ENCODE peak calls at places on chromosomes 6 and 20, in six cellular contexts. I is stomach, C is IMR-90, S is adrenal gland, J is A549, N is mesendoderm. G is an unnamed sample.

GRCh38 chr6:56483929-56484328 is 158.8 kb downstream of the DST start:
- DNase-seq in I (no peak), C (peak; percentile 86), S (no peak), J (no peak), N (no peak), G (no peak)

GRCh38 chr6:137223370-137224131 is 4.4 kb upstream of the IFNGR1 start:
- DNase-seq in I (peak; percentile 71), C (peak; percentile 70), S (peak; percentile 81), J (no peak), N (no peak), G (no peak)

GRCh38 chr6:129773304-129773703 is 63.3 kb upstream of the ARHGAP18 start:
- DNase-seq in I (no peak), C (no peak), S (no peak), J (no peak), N (no peak), G (no peak)

GRCh38 chr6:157823001-157823522 is at the start of gene SNX9:
- DNase-seq in I (peak; percentile 84), C (peak; percentile 72), S (peak; percentile 83), J (peak; percentile 38), N (peak; percentile 88), G (peak; percentile 94)

GRCh38 chr20:2485662-2486061 is 15.1 kb upstream of the SNRPB start:
- DNase-seq in I (no peak), C (no peak), S (no peak), J (no peak), N (no peak), G (no peak)

GRCh38 chr20:34874094-34874654 is 1.5 kb upstream of the GGT7 start:
- DNase-seq in I (peak; percentile 86), C (peak; percentile 87), S (peak; percentile 88), J (peak; percentile 87), N (peak; percentile 92), G (peak; percentile 89)

GRCh38 chr6:286681-287499 is 5.4 kb upstream of the DUSP22 start:
- DNase-seq in I (no peak), C (no peak), S (no peak), J (no peak), N (no peak), G (no peak)

GRCh38 chr6:167750956-167751358 is 75.8 kb upstream of the AFDN start:
- DNase-seq in I (peak; percentile 95), C (no peak), S (peak; percentile 75), J (no peak), N (peak; percentile 98), G (peak; percentile 82)

GRCh38 chr6:113047932-113048331 is 700.8 kb downstream of the RFPL4B start:
- DNase-seq in I (no peak), C (no peak), S (no peak), J (no peak), N (no peak), G (no peak)

GRCh38 chr6:1596088-1596852 is 13.4 kb upstream of the FOXC1 start:
- DNase-seq in I (peak; percentile 69), C (peak; percentile 45), S (peak; percentile 61), J (no peak), N (peak; percentile 80), G (peak; percentile 80)

GRCh38 chr6:164275773-164276172 is 861.3 kb downstream of the QKI start:
- DNase-seq in I (no peak), C (no peak), S (no peak), J (no peak), N (no peak), G (no peak)

GRCh38 chr6:108728826-108729225 is 119.4 kb upstream of the ARMC2 start:
- DNase-seq in I (no peak), C (no peak), S (no peak), J (no peak), N (no peak), G (peak; percentile 65)

GRCh38 chr20:45994761-45995160 is 13.9 kb upstream of the MMP9 start:
- DNase-seq in I (no peak), C (no peak), S (no peak), J (no peak), N (no peak), G (no peak)

GRCh38 chr20:24148372-24148771 is 159.8 kb upstream of the GGTLC1 start:
- DNase-seq in I (no peak), C (no peak), S (no peak), J (no peak), N (no peak), G (no peak)

GRCh38 chr20:7716286-7716972 is 223.8 kb downstream of the HAO1 start:
- DNase-seq in I (no peak), C (no peak), S (no peak), J (no peak), N (no peak), G (no peak)

GRCh38 chr20:7843613-7844012 is 96.6 kb downstream of the HAO1 start:
- DNase-seq in I (no peak), C (peak; percentile 34), S (no peak), J (no peak), N (no peak), G (peak; percentile 9)

GRCh38 chr6:138492113-138492512 is 7.2 kb downstream of the NHSL1 start:
- DNase-seq in I (no peak), C (no peak), S (no peak), J (no peak), N (no peak), G (no peak)

DNA sequence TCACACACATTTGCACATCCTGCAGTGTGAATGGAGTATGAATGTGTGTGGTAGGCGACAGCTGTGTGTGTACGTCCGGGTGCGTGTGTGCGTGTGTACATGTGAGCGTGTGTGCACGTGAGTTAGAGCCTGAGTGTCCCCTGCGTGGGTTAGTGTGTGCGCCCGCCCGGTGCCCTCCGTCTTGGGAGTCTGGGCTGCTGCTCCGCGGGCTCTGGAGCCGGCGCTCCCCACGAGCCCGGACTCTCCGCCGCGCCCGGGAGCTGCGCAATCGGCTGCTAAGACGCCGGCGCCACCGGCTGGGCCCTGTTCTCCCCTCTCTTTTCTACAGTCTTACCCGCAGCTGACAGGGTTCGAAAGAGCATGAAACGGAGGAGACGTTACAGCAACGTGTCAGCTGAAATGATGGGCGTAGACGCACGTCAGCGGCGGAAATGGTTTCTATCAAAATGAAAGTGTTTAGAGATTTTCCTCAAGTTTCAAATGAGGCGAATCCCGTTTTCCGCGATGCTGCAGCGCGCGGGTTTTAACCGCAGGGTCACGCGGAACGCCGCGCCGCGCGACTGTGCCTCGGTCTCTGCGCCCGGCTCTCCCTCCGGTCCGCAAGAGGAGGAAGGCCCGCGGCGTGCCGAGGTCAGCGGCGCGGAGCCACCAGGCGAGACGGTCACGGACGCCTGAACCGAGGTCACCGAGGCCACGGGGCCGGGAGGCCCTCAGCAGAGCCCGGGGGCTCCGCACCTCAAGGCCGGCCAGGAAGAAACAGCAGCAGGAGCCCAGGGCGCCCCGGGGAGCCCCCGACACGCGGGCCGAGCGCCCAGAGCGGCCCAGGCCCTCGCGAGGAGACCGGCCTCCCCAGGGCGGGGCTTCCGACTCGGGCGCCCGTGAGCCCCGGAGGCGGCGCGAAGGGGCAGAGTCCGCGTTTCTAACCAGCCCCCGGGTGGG is 95.3 kb upstream of the BHLHE23 start:
- DNase-seq in I (peak; percentile 39), C (peak; percentile 24), S (peak; percentile 29), J (no peak), N (peak; percentile 52), G (peak; percentile 44)
- H3K27ac ChIP-seq in I (peak overlapping the region; percentile 45), C (no peak overlapping the region), S (no peak overlapping the region), J (peak overlapping the region; percentile 45), N (no peak overlapping the region), G (no peak overlapping the region)

GRCh38 chr20:1430004-1430451 is 36.6 kb downstream of the NSFL1C start:
- DNase-seq in I (no peak), C (peak; percentile 90), S (no peak), J (no peak), N (no peak), G (peak; percentile 19)
- H3K4me1 ChIP-seq in I (no peaks in the 10 kb centered on the region), C (peaks cover 7% of the 10 kb centered on the region), S (no peaks in the 10 kb centered on the region), J (no peaks in the 10 kb centered on the region), N (peaks cover 12% of the 10 kb centered on the region), G (no peaks in the 10 kb centered on the region)

GRCh38 chr20:5190444-5190843 is 63.6 kb downstream of the CDS2 start:
- DNase-seq in I (no peak), C (no peak), S (no peak), J (no peak), N (no peak), G (no peak)

GRCh38 chr20:5189917-5190316 is 63.1 kb downstream of the CDS2 start:
- DNase-seq in I (no peak), C (no peak), S (no peak), J (no peak), N (no peak), G (no peak)

GRCh38 chr20:5191829-5192569 is 65.2 kb downstream of the CDS2 start:
- DNase-seq in I (peak; percentile 34), C (peak; percentile 83), S (peak; percentile 60), J (peak; percentile 89), N (peak; percentile 78), G (peak; percentile 73)

GRCh38 chr20:5195655-5196054 is 68.8 kb downstream of the CDS2 start:
- DNase-seq in I (no peak), C (peak; percentile 77), S (no peak), J (no peak), N (no peak), G (no peak)

GRCh38 chr20:5192570-5193431 is 66.0 kb downstream of the CDS2 start:
- DNase-seq in I (no peak), C (no peak), S (no peak), J (no peak), N (no peak), G (no peak)
- H3K27ac ChIP-seq in I (no peak overlapping the region), C (no peak overlapping the region), S (no peak overlapping the region), J (no peak overlapping the region), N (no peak overlapping the region), G (no peak overlapping the region)

DNA sequence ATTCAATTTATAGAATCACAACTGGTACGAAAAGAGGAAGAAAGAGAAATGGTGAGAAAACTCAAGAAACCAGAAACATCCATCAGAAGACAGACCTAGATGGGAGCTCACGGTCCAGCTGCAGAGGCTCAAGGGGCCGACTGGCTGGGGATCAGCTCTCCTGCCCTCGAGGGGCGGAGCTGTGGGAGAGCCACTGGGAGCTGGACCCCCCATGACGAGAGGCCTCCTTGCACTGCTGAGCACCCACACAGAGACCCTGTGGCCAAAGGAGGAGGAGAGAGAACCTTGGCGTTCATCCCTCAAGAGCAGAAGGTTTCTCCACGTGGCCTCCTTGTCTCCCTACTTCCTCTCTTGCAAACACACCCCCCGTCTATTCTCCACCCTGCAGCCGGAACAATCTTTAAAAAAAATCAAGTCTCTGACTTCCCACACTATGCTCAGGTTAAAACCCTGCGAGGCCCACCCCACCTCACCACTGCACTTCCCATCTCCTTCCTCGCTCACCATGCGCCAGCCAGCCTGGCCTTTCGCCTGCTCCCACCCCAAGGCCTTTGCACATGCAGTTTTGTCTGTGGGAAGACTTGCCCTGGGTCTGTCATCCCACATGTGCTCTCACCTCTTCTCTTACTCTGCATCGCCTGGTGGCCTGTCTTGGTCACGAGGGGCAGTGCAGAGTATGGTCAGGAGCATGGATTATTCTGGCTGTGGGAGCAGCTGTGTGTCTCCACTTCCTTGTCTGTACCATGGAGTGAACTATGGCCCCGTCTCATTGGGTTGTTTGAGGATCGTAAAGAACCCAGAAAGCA is 33.1 kb downstream of the PMEPA1 start:
- DNase-seq in I (no peak), C (no peak), S (no peak), J (no peak), N (no peak), G (no peak)
- H3K4me1 ChIP-seq in I (no peaks in the 10 kb centered on the region), C (no peaks in the 10 kb centered on the region), S (peaks cover 26% of the 10 kb centered on the region), J (peaks cover 98% of the 10 kb centered on the region), N (peaks cover 5% of the 10 kb centered on the region), G (no peaks in the 10 kb centered on the region)

G was measured in hepatocyte.